ENCODE peak calls at places on chromosomes 1 and 21, in six cellular contexts. B, R, G, A, I and K are unnamed samples.
A peak's percentile ranks its signal among the peaks of the same experiment; 100 is the strongest.

GRCh38 chr21:43866233-43866632 is 1.2 kb downstream of the AGPAT3 start:
- DNase-seq in A (no peak), I (no peak), R (no peak), B (peak; percentile 57), G (peak; percentile 29), K (peak; percentile 39)

GRCh38 chr1:87179851-87180519 is 148.7 kb upstream of the LMO4 start:
- DNase-seq in I (no peak), A (no peak), B (no peak), G (no peak), R (no peak), K (no peak)

GRCh38 chr1:209266590-209267172 is 316.8 kb upstream of the CAMK1G start:
- DNase-seq in I (no peak), R (no peak), A (no peak), G (no peak), B (peak; percentile 2), K (no peak)

GRCh38 chr1:169078163-169078883 is 28.2 kb upstream of the ATP1B1 start:
- DNase-seq in B (no peak), G (no peak), A (no peak), I (no peak), R (no peak), K (no peak)

GRCh38 chr21:39694750-39695149 is 50.2 kb upstream of the IGSF5 start:
- DNase-seq in G (no peak), R (no peak), I (no peak), B (no peak), A (no peak), K (no peak)

GRCh38 chr1:224213438-224214119 is 30.5 kb downstream of the DEGS1 start:
- DNase-seq in G (no peak), B (no peak), I (no peak), A (peak; percentile 88), R (peak; percentile 48), K (peak; percentile 73)

GRCh38 chr1:221344693-221345092 is 397.2 kb downstream of the DUSP10 start:
- DNase-seq in B (peak; percentile 56), I (no peak), R (no peak), G (no peak), A (no peak), K (no peak)

GRCh38 chr1:25875154-25875855 is at the start of gene PAQR7:
- DNase-seq in I (peak; percentile 88), R (peak; percentile 87), A (peak; percentile 88), B (peak; percentile 70), G (peak; percentile 60), K (peak; percentile 84)

GRCh38 chr1:244346972-244347618 is 104.6 kb downstream of the ADSS2 start:
- DNase-seq in G (no peak), I (no peak), R (no peak), A (no peak), B (no peak), K (peak; percentile 33)

GRCh38 chr21:45352621-45353125 is 52.3 kb upstream of the COL18A1 start:
- DNase-seq in G (no peak), A (no peak), I (no peak), R (no peak), B (no peak), K (no peak)

GRCh38 chr1:200526709-200527612 is 93.6 kb downstream of the KIF14 start:
- DNase-seq in R (no peak), I (no peak), A (no peak), G (no peak), B (peak; percentile 41), K (no peak)

GRCh38 chr21:46393451-46393940 is 65.2 kb upstream of the DIP2A start:
- DNase-seq in G (no peak), R (no peak), B (no peak), I (no peak), A (no peak), K (no peak)

GRCh38 chr1:200213921-200214320 is 186.4 kb downstream of the NR5A2 start:
- DNase-seq in I (no peak), B (no peak), G (no peak), A (no peak), R (no peak), K (no peak)

GRCh38 chr1:178724734-178725602 is at the start of gene RALGPS2:
- DNase-seq in R (peak; percentile 76), B (peak; percentile 67), G (peak; percentile 52), I (peak; percentile 88), A (peak; percentile 90), K (peak; percentile 84)

GRCh38 chr21:45138199-45139002 is 64.0 kb downstream of the ADARB1 start:
- DNase-seq in G (peak; percentile 61), A (peak; percentile 84), I (peak; percentile 74), B (peak; percentile 67), R (peak; percentile 72), K (peak; percentile 81)

GRCh38 chr1:3251810-3252429 is 182.9 kb downstream of the PRDM16 start:
- DNase-seq in A (no peak), R (no peak), G (no peak), I (no peak), B (no peak), K (no peak)

GRCh38 chr1:111190931-111191451 is 9.5 kb downstream of the DENND2D start:
- DNase-seq in I (no peak), G (no peak), B (peak; percentile 61), R (no peak), A (no peak), K (no peak)

GRCh38 chr1:36764796-36765195 is 269.5 kb downstream of the GRIK3 start:
- DNase-seq in G (no peak), R (no peak), I (no peak), B (no peak), A (peak; percentile 85), K (no peak)

GRCh38 chr1:98325646-98326441 is 335.7 kb upstream of the SNX7 start:
- DNase-seq in G (no peak), B (peak; percentile 86), I (no peak), A (no peak), R (peak; percentile 68), K (no peak)

GRCh38 chr1:203524152-203524551 is 30.2 kb downstream of the OPTC start:
- DNase-seq in R (no peak), B (no peak), A (no peak), G (no peak), I (no peak), K (no peak)

GRCh38 chr1:101264699-101265098 is 27.9 kb downstream of the S1PR1 start:
- DNase-seq in G (peak; percentile 42), B (no peak), A (no peak), R (no peak), I (no peak), K (peak; percentile 20)

GRCh38 chr1:109931189-109931672 is 20.6 kb downstream of the CSF1 start:
- DNase-seq in R (peak; percentile 90), I (no peak), A (peak; percentile 97), B (peak; percentile 77), G (no peak), K (peak; percentile 95)

GRCh38 chr1:36323636-36324321 is at the start of gene EVA1B:
- DNase-seq in G (peak; percentile 31), B (peak; percentile 82), R (peak; percentile 73), I (peak; percentile 78), A (peak; percentile 87), K (peak; percentile 72)

GRCh38 chr21:46057111-46057709 is 40.7 kb upstream of the COL6A2 start:
- DNase-seq in B (no peak), R (no peak), I (no peak), G (no peak), A (no peak), K (no peak)

GRCh38 chr1:44655609-44656008 is 18.7 kb downstream of the TMEM53 start:
- DNase-seq in B (no peak), R (no peak), A (peak; percentile 51), I (peak; percentile 19), G (no peak), K (peak; percentile 17)

GRCh38 chr1:102120910-102121309 is 124.2 kb upstream of the OLFM3 start:
- DNase-seq in G (no peak), R (no peak), I (no peak), B (no peak), A (no peak), K (peak; percentile 66)

GRCh38 chr1:23868848-23869450 is 859 bp upstream of the FUCA1 start:
- DNase-seq in G (no peak), A (peak; percentile 14), I (no peak), R (no peak), B (no peak), K (no peak)

GRCh38 chr1:231053493-231054162 is 13.6 kb upstream of the FAM89A start:
- DNase-seq in B (peak; percentile 77), G (no peak), R (peak; percentile 88), I (no peak), A (no peak), K (peak; percentile 93)

GRCh38 chr1:33985166-33985565 is 121.3 kb downstream of the HMGB4 start:
- DNase-seq in A (no peak), G (no peak), B (no peak), R (no peak), I (no peak), K (peak; percentile 9)

GRCh38 chr1:43217747-43218146 is 45.6 kb downstream of the CFAP57 start:
- DNase-seq in A (no peak), B (no peak), I (no peak), R (no peak), G (no peak), K (no peak)
- H3K27ac ChIP-seq in A (no peak overlapping the region), B (no peak overlapping the region), I (no peak overlapping the region), R (no peak overlapping the region), G (no peak overlapping the region), K (no peak overlapping the region)

DNA sequence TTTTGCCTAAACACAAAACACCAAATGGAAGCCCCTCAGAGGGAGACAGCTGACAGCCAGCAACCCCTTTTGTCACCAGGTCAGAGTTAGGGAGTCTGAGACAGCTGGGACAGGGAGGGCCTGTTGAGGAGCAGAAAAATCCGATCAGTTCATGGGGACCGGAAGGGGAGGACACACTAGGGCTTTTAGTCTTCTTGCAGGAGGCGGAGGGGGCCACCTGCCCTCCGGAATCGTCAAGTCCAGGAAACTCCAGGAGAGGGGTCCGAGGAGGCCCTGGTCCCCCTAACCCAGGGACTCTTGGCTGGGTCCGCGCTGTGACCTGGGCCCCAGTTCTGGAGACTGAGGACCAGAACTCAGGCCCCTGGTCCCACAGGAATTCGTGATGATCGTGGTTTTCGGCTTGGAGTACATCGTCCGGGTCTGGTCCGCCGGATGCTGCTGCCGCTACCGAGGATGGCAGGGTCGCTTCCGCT is 34.2 kb downstream of the KCNQ4 start:
- DNase-seq in I (no peak), B (no peak), A (no peak), R (no peak), G (no peak), K (no peak)
- H3K4me3 ChIP-seq in I (peak overlapping the region; percentile 41), B (no peak overlapping the region), A (peak overlapping the region; percentile 3), R (peak overlapping the region; percentile 45), G (peak overlapping the region; percentile 2), K (no peak overlapping the region)

GRCh38 chr1:219791766-219792165 is 136.6 kb downstream of the SLC30A10 start:
- DNase-seq in R (no peak), I (no peak), A (no peak), G (no peak), B (no peak), K (no peak)
- H3K27ac ChIP-seq in R (no peak overlapping the region), I (no peak overlapping the region), A (no peak overlapping the region), G (no peak overlapping the region), B (no peak overlapping the region), K (peak overlapping the region; percentile 73)

GRCh38 chr1:228217551-228218344 is 9.9 kb downstream of the OBSCN start:
- DNase-seq in G (no peak), B (no peak), R (no peak), I (no peak), A (peak; percentile 65), K (no peak)

GRCh38 chr1:228216371-228217320 is 8.8 kb downstream of the OBSCN start:
- DNase-seq in B (no peak), G (no peak), A (no peak), I (no peak), R (no peak), K (no peak)

GRCh38 chr1:228219962-228220780 is 12.3 kb downstream of the OBSCN start:
- DNase-seq in I (no peak), B (no peak), R (no peak), G (no peak), A (no peak), K (no peak)

GRCh38 chr1:228219245-228219961 is 11.6 kb downstream of the OBSCN start:
- DNase-seq in B (no peak), I (no peak), A (no peak), G (no peak), R (no peak), K (no peak)

GRCh38 chr1:228218513-228219244 is 10.8 kb downstream of the OBSCN start:
- DNase-seq in R (no peak), A (no peak), I (no peak), B (no peak), G (no peak), K (no peak)
- H3K4me3 ChIP-seq in R (no peak overlapping the region), A (no peak overlapping the region), I (no peak overlapping the region), B (no peak overlapping the region), G (no peak overlapping the region), K (no peak overlapping the region)